ENCODE peak calls at places on chromosomes 1 and 21, in seven cellular contexts. T is epithelial cell of esophagus, X is glutamatergic neuron, D is left ventricle myocardium inferior, W is bronchial epithelial cell, E is fibroblast of mammary gland, B is fibroblast of lung. Y is an unnamed sample.

GRCh38 chr21:39109163-39109530 is 74.1 kb downstream of the PSMG1 start:
- DNase-seq in T (no peak), X (no peak), D (no peak), W (no peak), E (no peak), B (no peak), Y (no peak)

GRCh38 chr1:156498447-156499193 is 2.0 kb downstream of the MEF2D start:
- DNase-seq in T (peak), X (no peak), D (peak), W (no peak), E (peak), B (peak), Y (peak)

GRCh38 chr21:39046236-39046911 is 136.9 kb downstream of the PSMG1 start:
- DNase-seq in T (peak), X (no peak), D (no peak), W (peak), E (no peak), B (no peak), Y (no peak)

GRCh38 chr1:11970441-11971185 is 9.6 kb upstream of the MFN2 start:
- DNase-seq in T (no peak), X (no peak), D (no peak), W (no peak), E (no peak), B (no peak), Y (no peak)

GRCh38 chr1:230517786-230518185 is 91.7 kb upstream of the PGBD5 start:
- DNase-seq in T (peak), X (peak), D (no peak), W (peak), E (no peak), B (no peak), Y (peak)

GRCh38 chr1:7470904-7471638 is 300.0 kb upstream of the VAMP3 start:
- DNase-seq in T (peak), X (no peak), D (peak), W (peak), E (peak), B (peak), Y (peak)

GRCh38 chr1:11407301-11407994 is 71.5 kb upstream of the DISP3 start:
- DNase-seq in T (no peak), X (no peak), D (no peak), W (no peak), E (no peak), B (no peak), Y (no peak)

GRCh38 chr1:85230305-85230977 is 29.0 kb downstream of the C1orf52 start:
- DNase-seq in T (no peak), X (no peak), D (no peak), W (no peak), E (no peak), B (no peak), Y (no peak)

GRCh38 chr1:172360960-172361359 is 59.5 kb upstream of the C1orf105 start:
- DNase-seq in T (no peak), X (no peak), D (no peak), W (no peak), E (no peak), B (no peak), Y (no peak)

GRCh38 chr1:118097622-118098348 is 87.2 kb downstream of the SPAG17 start:
- DNase-seq in T (peak), X (no peak), D (no peak), W (peak), E (peak), B (peak), Y (peak)

GRCh38 chr1:74505133-74505532 is 7.3 kb downstream of the LRRC53 start:
- DNase-seq in T (peak), X (peak), D (no peak), W (no peak), E (no peak), B (no peak), Y (no peak)

GRCh38 chr1:221841291-221841982 is 99.5 kb upstream of the DUSP10 start:
- DNase-seq in T (no peak), X (no peak), D (no peak), W (no peak), E (peak), B (no peak), Y (peak)

GRCh38 chr1:228548788-228549187 is 61.6 kb downstream of the RNF187 start:
- DNase-seq in T (no peak), X (no peak), D (no peak), W (no peak), E (no peak), B (no peak), Y (no peak)

GRCh38 chr1:228554107-228554506 is 66.9 kb downstream of the RNF187 start:
- DNase-seq in T (no peak), X (no peak), D (no peak), W (no peak), E (no peak), B (no peak), Y (no peak)

GRCh38 chr1:228555074-228555989 is 68.2 kb downstream of the RNF187 start:
- DNase-seq in T (no peak), X (no peak), D (no peak), W (no peak), E (peak), B (no peak), Y (no peak)

GRCh38 chr1:228547464-228547792 is 60.2 kb downstream of the RNF187 start:
- DNase-seq in T (no peak), X (no peak), D (no peak), W (no peak), E (no peak), B (no peak), Y (no peak)

GRCh38 chr1:228552596-228553176 is 65.5 kb downstream of the RNF187 start:
- DNase-seq in T (no peak), X (no peak), D (no peak), W (no peak), E (no peak), B (no peak), Y (no peak)
- TF ChIP-seq CTCF in T (no peak), X (no peak), D (no peak), W (no peak), E (no peak), B (no peak), Y (no peak)

GRCh38 chr1:196875935-196876334 is 11.9 kb upstream of the CFHR4 start:
- DNase-seq in T (no peak), X (no peak), D (no peak), W (no peak), E (no peak), B (no peak), Y (no peak)

GRCh38 chr1:196873385-196873784 is 14.5 kb upstream of the CFHR4 start:
- DNase-seq in T (no peak), X (no peak), D (no peak), W (no peak), E (no peak), B (no peak), Y (no peak)

GRCh38 chr1:196877964-196878363 is 9.9 kb upstream of the CFHR4 start:
- DNase-seq in T (peak), X (peak), D (no peak), W (peak), E (peak), B (peak), Y (no peak)
- TF ChIP-seq CTCF in T (no peak), X (no peak), D (no peak), W (no peak), E (no peak), B (no peak), Y (no peak)

GRCh38 chr21:31457675-31458074 is 113.6 kb upstream of the TIAM1 start:
- DNase-seq in T (no peak), X (no peak), D (no peak), W (no peak), E (no peak), B (no peak), Y (peak)
- TF ChIP-seq CTCF in T (no peak), X (no peak), D (no peak), W (no peak), E (no peak), B (no peak), Y (peak)

DNA sequence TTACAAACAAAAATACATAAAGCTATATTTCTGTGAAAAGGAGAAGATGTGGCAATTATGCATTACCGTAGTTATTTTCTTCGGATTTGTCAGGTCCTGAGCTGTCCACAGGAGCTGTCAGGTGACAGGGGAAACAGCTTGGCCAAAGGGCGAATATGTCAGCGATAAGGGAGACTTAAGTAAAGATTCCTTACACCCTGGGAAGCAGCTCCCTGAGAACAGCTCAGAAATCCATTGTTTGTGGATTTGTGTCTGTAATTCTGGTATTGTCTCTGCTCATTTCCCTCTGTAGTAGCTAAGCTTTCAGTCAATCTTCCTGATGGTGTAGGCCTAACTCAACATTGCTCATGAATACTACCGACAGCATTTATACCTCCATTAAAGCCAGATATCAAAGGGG is 7.1 kb upstream of the CD34 start:
- DNase-seq in T (no peak), X (no peak), D (no peak), W (no peak), E (no peak), B (no peak), Y (no peak)
- TF ChIP-seq CTCF in T (no peak), X (no peak), D (no peak), W (no peak), E (no peak), B (no peak), Y (no peak)

GRCh38 chr1:181423301-181423918 is 59.9 kb upstream of the CACNA1E start:
- DNase-seq in T (peak), X (peak), D (peak), W (peak), E (peak), B (peak), Y (peak)
- TF ChIP-seq CTCF in T (peak), X (no peak), D (peak), W (peak), E (peak), B (peak), Y (peak)

Y was measured in MCF 10A.